ENCODE peak calls at places on chromosome 16, in ten cellular contexts. W is GM13977, R is foreskin fibroblast, C is AG09309, E is Peyer's patch, U is PC-9, A is suprapubic skin, G is heart right ventricle, X is NB4, N is AG04450. I is an unnamed sample.

GRCh38 chr16:57838161-57838560 is 35.9 kb upstream of the KIFC3 start:
- DNase-seq in W (no peak), R (no peak), C (no peak), E (no peak), U (no peak), A (no peak), G (no peak), X (no peak), N (no peak), I (no peak)

GRCh38 chr16:6573577-6573976 is 759.1 kb upstream of the RBFOX1 start:
- DNase-seq in W (no peak), R (no peak), C (no peak), E (peak; percentile 64), U (peak; percentile 8), A (no peak), G (peak; percentile 11), X (peak; percentile 6), N (no peak), I (peak; percentile 30)

GRCh38 chr16:77298638-77299360 is 99.6 kb downstream of the SYCE1L start:
- DNase-seq in W (no peak), R (peak; percentile 96), C (peak; percentile 89), E (no peak), U (peak; percentile 41), A (no peak), G (no peak), X (peak; percentile 39), N (peak; percentile 46), I (no peak)

GRCh38 chr16:65409505-65409904 is 287.6 kb upstream of the CDH11 start:
- DNase-seq in W (no peak), R (peak; percentile 55), C (no peak), E (no peak), U (no peak), A (no peak), G (no peak), X (no peak), N (no peak), I (no peak)

GRCh38 chr16:49441366-49441780 is 67.8 kb downstream of the C16orf78 start:
- DNase-seq in W (peak; percentile 79), R (no peak), C (no peak), E (peak; percentile 90), U (no peak), A (no peak), G (peak; percentile 41), X (peak; percentile 36), N (no peak), I (no peak)

GRCh38 chr16:29809850-29810698 is 1.9 kb upstream of the PRRT2 start:
- DNase-seq in W (no peak), R (peak; percentile 50), C (no peak), E (no peak), U (no peak), A (no peak), G (no peak), X (peak; percentile 85), N (no peak), I (no peak)

GRCh38 chr16:70156207-70156978 is 17.2 kb upstream of the CLEC18C start:
- DNase-seq in W (peak; percentile 34), R (no peak), C (no peak), E (no peak), U (no peak), A (no peak), G (no peak), X (no peak), N (no peak), I (no peak)

GRCh38 chr16:89338863-89339262 is 121.4 kb downstream of the ZNF778 start:
- DNase-seq in W (no peak), R (no peak), C (no peak), E (peak; percentile 80), U (no peak), A (no peak), G (no peak), X (no peak), N (no peak), I (no peak)

GRCh38 chr16:29820730-29821662 is 734 bp downstream of the MVP start:
- DNase-seq in W (peak; percentile 69), R (peak; percentile 71), C (no peak), E (peak; percentile 89), U (peak; percentile 84), A (no peak), G (no peak), X (no peak), N (no peak), I (no peak)

GRCh38 chr16:337975-338575 is 14.4 kb downstream of the AXIN1 start:
- DNase-seq in W (no peak), R (no peak), C (no peak), E (no peak), U (no peak), A (no peak), G (no peak), X (peak; percentile 50), N (no peak), I (no peak)

GRCh38 chr16:342455-343213 is 9.9 kb downstream of the AXIN1 start:
- DNase-seq in W (no peak), R (no peak), C (no peak), E (no peak), U (no peak), A (no peak), G (no peak), X (peak; percentile 92), N (no peak), I (no peak)

GRCh38 chr16:339680-340079 is 12.8 kb downstream of the AXIN1 start:
- DNase-seq in W (no peak), R (no peak), C (no peak), E (no peak), U (no peak), A (no peak), G (no peak), X (peak; percentile 84), N (no peak), I (no peak)

GRCh38 chr16:337437-337836 is 15.1 kb downstream of the AXIN1 start:
- DNase-seq in W (no peak), R (no peak), C (no peak), E (no peak), U (no peak), A (no peak), G (no peak), X (no peak), N (no peak), I (no peak)

DNA sequence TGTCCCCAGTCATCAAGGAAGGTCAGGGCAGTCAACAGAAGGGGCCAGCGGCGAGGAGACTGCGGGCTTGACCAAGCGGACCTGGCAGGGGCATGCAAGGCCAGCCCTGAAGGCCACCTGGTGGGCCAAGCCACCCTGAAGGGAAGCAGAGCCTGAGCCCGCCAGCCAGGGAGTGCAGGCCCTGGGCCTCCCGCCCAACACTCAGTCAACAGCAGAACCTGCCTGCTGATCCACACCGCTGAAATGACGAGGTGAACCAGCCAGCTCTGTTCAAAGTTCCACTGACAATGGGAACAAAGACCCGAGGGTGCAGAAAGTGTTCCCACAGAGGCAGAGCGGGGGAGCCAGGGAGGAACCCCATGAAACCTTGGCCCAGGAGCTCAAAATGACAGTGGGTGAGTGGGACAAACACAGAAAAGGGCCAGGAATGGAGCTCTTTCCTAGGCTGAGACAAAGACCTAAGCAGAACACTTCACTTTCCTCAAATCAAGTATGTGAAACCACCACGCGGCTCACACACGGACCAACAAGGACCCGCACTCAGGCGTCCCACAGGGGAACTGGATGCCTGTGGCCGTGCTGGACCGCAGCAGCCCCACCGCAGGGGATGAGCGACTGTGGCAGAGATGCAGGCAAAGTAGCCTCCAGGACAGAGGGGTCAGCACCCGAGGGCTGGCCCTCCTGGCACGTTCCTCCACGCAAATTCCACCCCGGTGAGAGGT is 12.0 kb downstream of the AXIN1 start:
- DNase-seq in W (no peak), R (no peak), C (no peak), E (no peak), U (no peak), A (no peak), G (no peak), X (no peak), N (no peak), I (no peak)
- TF ChIP-seq CTCF in W (no peak), R (no peak), C (no peak), E (no peak), U (no peak), A (no peak), G (no peak), X (no peak), N (no peak), I (no peak)

GRCh38 chr16:84959045-84959576 is 52.2 kb downstream of the ZDHHC7 start:
- DNase-seq in W (no peak), R (no peak), C (no peak), E (no peak), U (peak; percentile 38), A (no peak), G (no peak), X (peak; percentile 77), N (no peak), I (no peak)
- TF ChIP-seq CTCF in W (no peak), R (no peak), C (peak; percentile 24), E (no peak), U (peak; percentile 58), A (no peak), G (no peak), X (peak; percentile 79), N (peak; percentile 28), I (peak; percentile 42)

GRCh38 chr16:22971346-22971924 is 157.5 kb downstream of the HS3ST2 start:
- DNase-seq in W (no peak), R (no peak), C (no peak), E (no peak), U (no peak), A (no peak), G (no peak), X (no peak), N (no peak), I (no peak)

GRCh38 chr16:22979038-22979437 is 165.1 kb downstream of the HS3ST2 start:
- DNase-seq in W (no peak), R (no peak), C (no peak), E (no peak), U (no peak), A (no peak), G (no peak), X (no peak), N (no peak), I (no peak)

GRCh38 chr16:22973451-22973991 is 159.6 kb downstream of the HS3ST2 start:
- DNase-seq in W (no peak), R (no peak), C (no peak), E (no peak), U (no peak), A (no peak), G (no peak), X (no peak), N (no peak), I (no peak)

GRCh38 chr16:22977294-22977697 is 163.3 kb downstream of the HS3ST2 start:
- DNase-seq in W (no peak), R (peak; percentile 44), C (no peak), E (no peak), U (no peak), A (no peak), G (no peak), X (peak; percentile 32), N (no peak), I (no peak)
- TF ChIP-seq CTCF in W (peak; percentile 22), R (peak; percentile 25), C (peak; percentile 28), E (no peak), U (peak; percentile 67), A (no peak), G (no peak), X (no peak), N (no peak), I (peak; percentile 49)

GRCh38 chr16:67677712-67678111 is 11.1 kb downstream of the C16orf86 start:
- DNase-seq in W (no peak), R (no peak), C (no peak), E (no peak), U (peak; percentile 47), A (no peak), G (no peak), X (no peak), N (no peak), I (no peak)
- TF ChIP-seq CTCF in W (no peak), R (no peak), C (no peak), E (no peak), U (no peak), A (no peak), G (no peak), X (no peak), N (no peak), I (no peak)

I was measured in progenitor cell of endocrine pancreas.